ENCODE peak calls at places on chromosomes 11 and 22, in four cellular contexts. M, G, P and J are unnamed samples.

GRCh38 chr11:32382339-32383049 is 52.8 kb downstream of the WT1 start:
- DNase-seq in G (no peak), M (no peak), P (no peak), J (no peak)

GRCh38 chr11:64846998-64847666 is 2.7 kb upstream of the CDC42BPG start:
- DNase-seq in P (peak), M (peak), G (peak), J (peak)

GRCh38 chr11:64742940-64743590 is 877 bp downstream of the RASGRP2 start:
- DNase-seq in M (peak), P (peak), G (peak), J (no peak)

GRCh38 chr11:3885855-3886254 is 30.4 kb downstream of the STIM1 start:
- DNase-seq in M (no peak), P (no peak), G (no peak), J (no peak)

GRCh38 chr22:47221840-47222615 is 459.6 kb downstream of the TBC1D22A start:
- DNase-seq in M (no peak), P (no peak), G (no peak), J (no peak)

GRCh38 chr11:133697161-133697560 is 148.2 kb downstream of the SPATA19 start:
- DNase-seq in P (no peak), G (no peak), M (no peak), J (no peak)

GRCh38 chr11:69828276-69828970 is 9.2 kb upstream of the FGF3 start:
- DNase-seq in P (no peak), M (no peak), G (no peak), J (no peak)

GRCh38 chr11:130606781-130607511 is 158.5 kb downstream of the ADAMTS15 start:
- DNase-seq in G (no peak), M (no peak), P (no peak), J (no peak)